ENCODE peak calls at places on chromosomes 16 and 17, in ten cellular contexts. N, Q, M, E, V, S, X, F, G and B are unnamed samples.

GRCh38 chr16:75225678-75226515 is 7.1 kb downstream of the CTRB1 start:
- DNase-seq in N (no peak), Q (no peak), M (no peak), E (no peak), V (no peak), S (no peak), X (no peak), F (no peak), G (peak), B (peak)

GRCh38 chr16:85381738-85382592 is 231.2 kb upstream of the GSE1 start:
- DNase-seq in N (no peak), Q (no peak), M (no peak), E (no peak), V (no peak), S (peak), X (peak), F (no peak), G (no peak), B (no peak)

GRCh38 chr16:88759245-88759975 is 25.6 kb downstream of the PIEZO1 start:
- DNase-seq in N (no peak), Q (peak), M (no peak), E (peak), V (no peak), S (peak), X (no peak), F (no peak), G (peak), B (peak)

GRCh38 chr16:20938426-20938825 is 37.9 kb downstream of the LYRM1 start:
- DNase-seq in N (no peak), Q (no peak), M (no peak), E (no peak), V (no peak), S (no peak), X (no peak), F (no peak), G (no peak), B (no peak)

GRCh38 chr16:89602273-89602951 is 11.0 kb upstream of the DPEP1 start:
- DNase-seq in N (no peak), Q (no peak), M (no peak), E (no peak), V (no peak), S (no peak), X (peak), F (no peak), G (no peak), B (peak)

GRCh38 chr16:70635356-70636016 is 10.9 kb upstream of the IL34 start:
- DNase-seq in N (no peak), Q (no peak), M (no peak), E (no peak), V (no peak), S (no peak), X (no peak), F (peak), G (no peak), B (no peak)

GRCh38 chr17:42547001-42547461 is 5.7 kb upstream of the HSD17B1 start:
- DNase-seq in N (no peak), Q (no peak), M (no peak), E (no peak), V (no peak), S (no peak), X (no peak), F (no peak), G (no peak), B (no peak)

GRCh38 chr16:87216824-87217205 is 100.4 kb downstream of the C16orf95 start:
- DNase-seq in N (no peak), Q (no peak), M (no peak), E (no peak), V (no peak), S (no peak), X (no peak), F (peak), G (no peak), B (no peak)

GRCh38 chr16:50742521-50743150 is 750 bp downstream of the CYLD start:
- DNase-seq in N (no peak), Q (no peak), M (no peak), E (no peak), V (peak), S (no peak), X (peak), F (no peak), G (no peak), B (no peak)

GRCh38 chr17:42895185-42895555 is 5.4 kb upstream of the G6PC1 start:
- DNase-seq in N (no peak), Q (peak), M (no peak), E (peak), V (peak), S (peak), X (no peak), F (no peak), G (no peak), B (peak)

GRCh38 chr17:37745801-37746426 is 1.1 kb upstream of the HNF1B start:
- DNase-seq in N (no peak), Q (no peak), M (no peak), E (no peak), V (peak), S (no peak), X (no peak), F (no peak), G (no peak), B (no peak)

GRCh38 chr17:76419576-76420245 is 33.2 kb downstream of the UBE2O start:
- DNase-seq in N (no peak), Q (no peak), M (no peak), E (no peak), V (no peak), S (no peak), X (no peak), F (no peak), G (peak), B (no peak)

GRCh38 chr17:63919311-63919723 is 678 bp upstream of the GH1 start:
- DNase-seq in N (no peak), Q (peak), M (no peak), E (peak), V (no peak), S (no peak), X (peak), F (peak), G (peak), B (peak)

GRCh38 chr17:48990882-48991357 is 6.3 kb upstream of the IGF2BP1 start:
- DNase-seq in N (no peak), Q (no peak), M (no peak), E (no peak), V (no peak), S (no peak), X (no peak), F (no peak), G (no peak), B (no peak)

GRCh38 chr17:43667506-43668438 is 6.0 kb upstream of the MEOX1 start:
- DNase-seq in N (no peak), Q (no peak), M (no peak), E (no peak), V (no peak), S (no peak), X (no peak), F (no peak), G (no peak), B (no peak)

GRCh38 chr16:590165-590874 is 454 bp downstream of the RAB40C start:
- DNase-seq in N (no peak), Q (no peak), M (no peak), E (peak), V (no peak), S (peak), X (no peak), F (no peak), G (peak), B (no peak)

GRCh38 chr17:47276868-47277267 is 23.2 kb downstream of the ITGB3 start:
- DNase-seq in N (no peak), Q (no peak), M (no peak), E (peak), V (no peak), S (no peak), X (no peak), F (peak), G (no peak), B (peak)

GRCh38 chr17:8264320-8264719 is 15.2 kb downstream of the PFAS start:
- DNase-seq in N (no peak), Q (no peak), M (no peak), E (no peak), V (no peak), S (no peak), X (no peak), F (no peak), G (no peak), B (no peak)

GRCh38 chr16:54588026-54588425 is 301.4 kb upstream of the IRX3 start:
- DNase-seq in N (no peak), Q (no peak), M (no peak), E (no peak), V (no peak), S (no peak), X (no peak), F (no peak), G (no peak), B (no peak)

GRCh38 chr17:45043813-45044540 is 7.5 kb downstream of the DCAKD start:
- DNase-seq in N (no peak), Q (peak), M (no peak), E (no peak), V (no peak), S (no peak), X (no peak), F (no peak), G (no peak), B (no peak)

GRCh38 chr17:1730345-1731193 is 6.1 kb downstream of the WDR81 start:
- DNase-seq in N (no peak), Q (peak), M (no peak), E (peak), V (peak), S (peak), X (no peak), F (peak), G (peak), B (peak)

GRCh38 chr17:55402374-55402773 is 19.3 kb downstream of the MMD start:
- DNase-seq in N (no peak), Q (no peak), M (no peak), E (no peak), V (no peak), S (no peak), X (no peak), F (no peak), G (no peak), B (no peak)

GRCh38 chr16:87056551-87056950 is 260.6 kb downstream of the C16orf95 start:
- DNase-seq in N (no peak), Q (no peak), M (no peak), E (no peak), V (no peak), S (no peak), X (no peak), F (no peak), G (no peak), B (no peak)

GRCh38 chr17:39461113-39461910 is at the start of gene CDK12:
- DNase-seq in N (peak), Q (peak), M (peak), E (peak), V (peak), S (peak), X (peak), F (peak), G (peak), B (peak)

GRCh38 chr16:4115209-4115940 is 867 bp downstream of the ADCY9 start:
- DNase-seq in N (no peak), Q (peak), M (no peak), E (peak), V (peak), S (peak), X (peak), F (no peak), G (peak), B (peak)

GRCh38 chr16:3317315-3317999 is 12.2 kb downstream of the ZNF75A start:
- DNase-seq in N (no peak), Q (no peak), M (no peak), E (no peak), V (no peak), S (no peak), X (peak), F (no peak), G (no peak), B (no peak)

GRCh38 chr16:57938936-57939871 is 31.7 kb downstream of the CNGB1 start:
- DNase-seq in N (no peak), Q (peak), M (no peak), E (peak), V (no peak), S (no peak), X (peak), F (peak), G (peak), B (peak)

GRCh38 chr17:65987988-65988387 is 203.9 kb downstream of the CEP112 start:
- DNase-seq in N (no peak), Q (peak), M (no peak), E (no peak), V (no peak), S (no peak), X (peak), F (no peak), G (no peak), B (no peak)

GRCh38 chr16:67249178-67249759 is 490 bp downstream of the SLC9A5 start:
- DNase-seq in N (no peak), Q (no peak), M (no peak), E (no peak), V (peak), S (peak), X (no peak), F (no peak), G (no peak), B (no peak)

GRCh38 chr17:11330871-11331270 is 89.9 kb downstream of the SHISA6 start:
- DNase-seq in N (no peak), Q (no peak), M (peak), E (no peak), V (no peak), S (no peak), X (no peak), F (no peak), G (no peak), B (peak)

GRCh38 chr16:59164461-59164860 is 430.3 kb upstream of the GOT2 start:
- DNase-seq in N (no peak), Q (no peak), M (no peak), E (peak), V (no peak), S (no peak), X (peak), F (no peak), G (no peak), B (no peak)

GRCh38 chr16:17397499-17397891 is 73.3 kb downstream of the XYLT1 start:
- DNase-seq in N (no peak), Q (no peak), M (no peak), E (peak), V (no peak), S (no peak), X (no peak), F (no peak), G (no peak), B (peak)

GRCh38 chr17:49995055-49995738 is at the start of gene DLX3:
- DNase-seq in N (no peak), Q (peak), M (peak), E (peak), V (no peak), S (no peak), X (peak), F (no peak), G (no peak), B (peak)

GRCh38 chr16:58035356-58036170 is 10.0 kb downstream of the MMP15 start:
- DNase-seq in N (no peak), Q (no peak), M (no peak), E (peak), V (peak), S (peak), X (no peak), F (no peak), G (no peak), B (no peak)

GRCh38 chr16:20236890-20237289 is 90.4 kb downstream of the GP2 start:
- DNase-seq in N (no peak), Q (no peak), M (no peak), E (no peak), V (no peak), S (no peak), X (no peak), F (no peak), G (no peak), B (no peak)

GRCh38 chr17:56838687-56839086 is 4.7 kb downstream of the DGKE start:
- DNase-seq in N (no peak), Q (no peak), M (no peak), E (no peak), V (no peak), S (no peak), X (no peak), F (no peak), G (no peak), B (no peak)

GRCh38 chr16:14088155-14088753 is 17.1 kb downstream of the MRTFB start:
- DNase-seq in N (no peak), Q (no peak), M (no peak), E (no peak), V (no peak), S (no peak), X (no peak), F (no peak), G (no peak), B (no peak)

GRCh38 chr17:307741-308507 is 44.7 kb downstream of the RPH3AL start:
- DNase-seq in N (no peak), Q (no peak), M (no peak), E (no peak), V (no peak), S (peak), X (no peak), F (no peak), G (peak), B (peak)

GRCh38 chr17:310111-311010 is 42.2 kb downstream of the RPH3AL start:
- DNase-seq in N (no peak), Q (no peak), M (no peak), E (no peak), V (no peak), S (peak), X (no peak), F (no peak), G (peak), B (no peak)

GRCh38 chr17:311119-311848 is 41.3 kb downstream of the RPH3AL start:
- DNase-seq in N (no peak), Q (no peak), M (no peak), E (no peak), V (no peak), S (peak), X (no peak), F (no peak), G (no peak), B (no peak)

GRCh38 chr17:307295-307691 is 45.3 kb downstream of the RPH3AL start:
- DNase-seq in N (no peak), Q (no peak), M (no peak), E (no peak), V (no peak), S (peak), X (no peak), F (no peak), G (peak), B (no peak)

GRCh38 chr17:309361-309888 is 43.2 kb downstream of the RPH3AL start:
- DNase-seq in N (no peak), Q (no peak), M (peak), E (no peak), V (no peak), S (peak), X (peak), F (no peak), G (peak), B (no peak)
- H3K4me3 ChIP-seq in N (no peak), Q (no peak), M (no peak), E (no peak), V (no peak), S (no peak), X (no peak), F (no peak), G (no peak), B (no peak)

GRCh38 chr17:69607162-69607834 is 192.8 kb downstream of the MAP2K6 start:
- DNase-seq in N (no peak), Q (peak), M (peak), E (peak), V (peak), S (peak), X (peak), F (peak), G (peak), B (peak)
- TF ChIP-seq POLR2A in N (no peak), Q (no peak), M (no peak), E (no peak), V (no peak), S (no peak), X (no peak), F (no peak), G (no peak), B (no peak)

DNA sequence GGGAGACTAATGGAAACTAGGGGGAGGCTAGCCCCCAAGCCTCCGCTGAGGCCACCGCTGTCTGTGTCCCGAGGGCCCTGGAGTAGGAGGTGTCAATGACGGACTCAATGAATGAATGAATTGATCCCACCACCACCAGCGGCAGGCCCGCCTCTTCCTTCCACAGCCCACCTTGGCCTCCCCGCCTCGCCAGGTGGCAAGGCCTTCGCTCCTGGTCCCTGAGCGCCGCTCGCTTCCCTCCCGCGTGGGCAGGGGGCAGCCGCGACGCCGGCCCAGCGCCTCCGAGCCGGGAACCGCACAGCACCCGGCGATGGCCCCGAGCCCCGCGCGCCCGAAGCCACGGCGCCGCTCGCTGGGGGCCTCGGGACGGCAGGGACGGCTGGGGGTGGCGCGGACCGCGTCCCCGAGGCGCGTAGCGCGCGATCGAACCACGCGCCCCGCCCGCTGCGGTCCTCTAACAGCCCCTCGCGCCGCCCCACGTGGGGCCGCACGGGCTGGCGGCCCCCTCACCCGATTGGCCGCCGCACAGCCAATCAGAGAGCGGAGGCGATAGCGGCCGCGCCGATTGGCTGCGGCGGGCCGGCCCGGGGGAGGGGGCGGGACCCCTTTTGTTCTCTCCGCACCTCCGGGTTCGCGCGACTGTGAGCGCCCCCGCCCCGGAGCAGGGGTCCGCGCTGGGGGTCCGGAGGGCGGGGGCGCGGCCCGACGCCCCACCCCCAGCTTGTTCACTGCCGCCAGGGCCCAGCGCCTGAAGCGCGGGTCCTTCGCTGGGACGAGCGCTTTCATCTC is 31.4 kb downstream of the ACTG1 start:
- DNase-seq in N (no peak), Q (peak), M (no peak), E (peak), V (peak), S (peak), X (no peak), F (peak), G (no peak), B (peak)
- H3K4me3 ChIP-seq in N (peak), Q (peak), M (peak), E (peak), V (peak), S (no peak), X (no peak), F (peak), G (peak), B (peak)

GRCh38 chr17:78122221-78122990 is 6.1 kb downstream of the TMC6 start:
- DNase-seq in N (no peak), Q (no peak), M (no peak), E (no peak), V (no peak), S (peak), X (no peak), F (no peak), G (peak), B (no peak)
- TF ChIP-seq POLR2A in N (no peak), Q (no peak), M (no peak), E (no peak), V (no peak), S (no peak), X (no peak), F (no peak), G (no peak), B (no peak)

GRCh38 chr17:32822996-32823395 is 53.9 kb downstream of the MYO1D start:
- DNase-seq in N (no peak), Q (no peak), M (no peak), E (no peak), V (no peak), S (no peak), X (no peak), F (no peak), G (no peak), B (no peak)
- H3K4me3 ChIP-seq in N (peak), Q (peak), M (peak), E (peak), V (peak), S (peak), X (no peak), F (no peak), G (peak), B (peak)

DNA sequence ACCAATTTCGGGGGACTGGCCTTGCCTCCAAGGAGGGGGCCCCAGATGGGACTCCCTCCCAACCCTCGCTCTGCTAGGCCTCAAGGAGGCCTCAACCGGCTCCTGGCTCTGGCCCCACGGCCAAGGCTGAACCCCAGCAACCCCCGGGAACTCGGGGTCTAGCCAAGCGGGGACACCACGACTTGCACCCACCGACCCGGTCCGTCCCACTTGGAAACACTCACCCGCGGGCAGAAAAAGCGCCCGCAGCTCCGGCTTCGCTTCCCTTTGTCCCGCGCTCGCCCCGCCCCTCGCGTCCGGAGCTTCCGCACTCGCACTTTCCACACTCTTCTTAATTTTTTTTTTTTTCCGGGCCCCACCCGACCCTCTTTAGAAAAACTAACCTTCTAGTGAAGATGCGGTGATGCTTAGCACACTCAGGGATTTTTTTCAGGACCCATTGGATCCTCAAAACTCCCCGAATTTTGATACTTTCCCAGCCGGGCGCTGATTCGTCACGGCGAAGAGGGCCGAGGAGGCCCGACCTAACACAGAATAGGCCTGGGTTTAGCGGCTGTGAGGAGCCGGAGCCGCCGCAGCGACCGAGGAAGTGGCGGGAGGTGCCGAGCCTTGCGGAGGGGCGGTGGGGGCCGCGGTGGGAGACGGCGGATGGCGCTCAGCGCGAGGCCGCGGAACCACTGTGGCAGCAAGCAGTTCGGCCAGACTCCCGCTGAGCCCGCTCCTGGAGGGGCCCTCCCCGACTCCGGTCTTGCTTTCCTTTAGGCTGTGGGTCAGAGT is at the start of gene SMARCE1:
- DNase-seq in N (no peak), Q (peak), M (no peak), E (peak), V (peak), S (peak), X (peak), F (peak), G (peak), B (peak)
- TF ChIP-seq POLR2A in N (no peak), Q (peak), M (peak), E (no peak), V (peak), S (peak), X (peak), F (peak), G (peak), B (no peak)